ENCODE peak calls at places on chromosomes 2 and 18, in six cellular contexts. I is HCT116, G is H1, Z is ovary, B is IMR-90, O is tibial nerve. X is an unnamed sample.

GRCh38 chr2:154908312-154908711 is 209.8 kb downstream of the KCNJ3 start:
- DNase-seq in I (no peak), G (no peak), Z (no peak), B (no peak), O (no peak), X (no peak)

GRCh38 chr2:240403358-240404104 is 31.9 kb upstream of the GPC1 start:
- DNase-seq in I (no peak), G (peak; percentile 29), Z (peak; percentile 7), B (no peak), O (peak; percentile 11), X (no peak)

GRCh38 chr2:235692671-235693171 is 198.9 kb downstream of the AGAP1 start:
- DNase-seq in I (no peak), G (no peak), Z (no peak), B (no peak), O (no peak), X (no peak)

GRCh38 chr18:53458944-53459580 is 765.4 kb downstream of the MBD2 start:
- DNase-seq in I (no peak), G (peak; percentile 47), Z (peak; percentile 30), B (no peak), O (no peak), X (no peak)

GRCh38 chr2:232496508-232497373 is 9.1 kb upstream of the ECEL1 start:
- DNase-seq in I (no peak), G (no peak), Z (no peak), B (no peak), O (no peak), X (no peak)

GRCh38 chr2:38959938-38960608 is 70.4 kb downstream of the ARHGEF33 start:
- DNase-seq in I (no peak), G (peak; percentile 76), Z (peak; percentile 91), B (peak; percentile 85), O (peak; percentile 53), X (peak; percentile 54)

GRCh38 chr18:74731097-74731496 is 133.4 kb downstream of the ZNF407 start:
- DNase-seq in I (no peak), G (no peak), Z (no peak), B (peak; percentile 86), O (no peak), X (no peak)

GRCh38 chr18:26057208-26057821 is 33.1 kb downstream of the SS18 start:
- DNase-seq in I (no peak), G (no peak), Z (no peak), B (peak; percentile 65), O (no peak), X (no peak)

GRCh38 chr2:220144411-220144810 is 517.0 kb downstream of the SLC4A3 start:
- DNase-seq in I (no peak), G (no peak), Z (no peak), B (peak; percentile 83), O (no peak), X (no peak)

GRCh38 chr2:118477111-118477517 is 370.3 kb downstream of the EN1 start:
- DNase-seq in I (no peak), G (no peak), Z (no peak), B (no peak), O (no peak), X (no peak)

GRCh38 chr18:22912835-22913234 is 20.3 kb upstream of the RBBP8 start:
- DNase-seq in I (no peak), G (no peak), Z (no peak), B (peak; percentile 19), O (no peak), X (no peak)

GRCh38 chr2:134135793-134136192 is 118.1 kb upstream of the MGAT5 start:
- DNase-seq in I (no peak), G (no peak), Z (no peak), B (no peak), O (no peak), X (no peak)

GRCh38 chr2:19244460-19245363 is 113.7 kb downstream of the OSR1 start:
- DNase-seq in I (no peak), G (no peak), Z (no peak), B (peak; percentile 33), O (no peak), X (no peak)

GRCh38 chr18:79203017-79203605 is 133.9 kb downstream of the ATP9B start:
- DNase-seq in I (peak; percentile 82), G (no peak), Z (no peak), B (peak; percentile 50), O (no peak), X (no peak)

GRCh38 chr2:74008761-74009395 is 24.2 kb downstream of the TET3 start:
- DNase-seq in I (no peak), G (no peak), Z (no peak), B (no peak), O (no peak), X (no peak)

DNA sequence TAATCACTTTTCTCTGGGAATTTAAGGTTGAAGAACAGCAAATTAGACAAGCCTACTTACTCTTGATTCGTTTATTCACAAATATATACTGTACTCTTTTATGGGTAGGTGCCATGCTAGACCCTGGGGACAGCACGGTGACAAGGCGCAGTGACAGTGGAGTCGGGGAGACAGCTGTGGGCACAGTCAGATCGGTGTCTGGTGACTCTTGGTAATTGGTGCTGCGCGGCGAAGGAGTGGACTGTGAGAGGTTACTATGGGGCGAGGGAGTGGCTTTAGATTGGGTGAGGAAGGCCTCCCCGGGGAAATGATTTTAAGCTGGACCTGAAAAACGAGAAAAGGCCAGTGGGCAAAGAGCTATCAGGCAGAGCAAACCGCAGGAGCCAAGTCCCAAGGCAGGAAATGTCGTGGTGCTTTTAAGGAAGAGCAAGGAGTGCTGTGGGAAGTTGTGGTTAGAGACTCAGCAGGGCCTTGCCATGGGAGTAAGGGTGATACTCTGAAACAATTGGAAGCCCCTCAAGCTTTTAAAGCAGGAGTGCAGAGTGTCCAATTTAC is 36.3 kb upstream of the TXNDC2 start:
- DNase-seq in I (no peak), G (no peak), Z (no peak), B (no peak), O (no peak), X (no peak)
- TF ChIP-seq POLR2A in I (no peak), G (no peak), Z (no peak), B (no peak), O (no peak), X (no peak)

GRCh38 chr2:173075056-173075780 is 428 bp upstream of the MAP3K20 start:
- DNase-seq in I (no peak), G (no peak), Z (no peak), B (no peak), O (no peak), X (no peak)

GRCh38 chr2:173077506-173078177 is 2.0 kb downstream of the MAP3K20 start:
- DNase-seq in I (no peak), G (no peak), Z (no peak), B (peak; percentile 68), O (no peak), X (no peak)

GRCh38 chr2:173075781-173076556 is at the start of gene MAP3K20:
- DNase-seq in I (no peak), G (peak; percentile 77), Z (peak; percentile 88), B (peak; percentile 71), O (peak; percentile 62), X (peak; percentile 49)

GRCh38 chr2:173079141-173079540 is 3.5 kb downstream of the MAP3K20 start:
- DNase-seq in I (no peak), G (no peak), Z (no peak), B (peak; percentile 70), O (no peak), X (no peak)

GRCh38 chr2:173076557-173077345 is 1.1 kb downstream of the MAP3K20 start:
- DNase-seq in I (no peak), G (no peak), Z (peak; percentile 69), B (peak; percentile 48), O (peak; percentile 19), X (peak; percentile 9)
- TF ChIP-seq POLR2A in I (no peak), G (no peak), Z (no peak), B (no peak), O (no peak), X (no peak)

GRCh38 chr2:115484483-115484882 is 1042.0 kb downstream of the DPP10 start:
- DNase-seq in I (no peak), G (no peak), Z (no peak), B (no peak), O (no peak), X (no peak)
- TF ChIP-seq POLR2A in I (no peak), G (no peak), Z (no peak), B (no peak), O (no peak), X (no peak)

GRCh38 chr2:142745691-142746090 is 131.8 kb upstream of the KYNU start:
- DNase-seq in I (no peak), G (no peak), Z (no peak), B (no peak), O (no peak), X (no peak)

GRCh38 chr2:142741764-142742269 is 135.6 kb upstream of the KYNU start:
- DNase-seq in I (no peak), G (no peak), Z (no peak), B (peak; percentile 22), O (no peak), X (no peak)

DNA sequence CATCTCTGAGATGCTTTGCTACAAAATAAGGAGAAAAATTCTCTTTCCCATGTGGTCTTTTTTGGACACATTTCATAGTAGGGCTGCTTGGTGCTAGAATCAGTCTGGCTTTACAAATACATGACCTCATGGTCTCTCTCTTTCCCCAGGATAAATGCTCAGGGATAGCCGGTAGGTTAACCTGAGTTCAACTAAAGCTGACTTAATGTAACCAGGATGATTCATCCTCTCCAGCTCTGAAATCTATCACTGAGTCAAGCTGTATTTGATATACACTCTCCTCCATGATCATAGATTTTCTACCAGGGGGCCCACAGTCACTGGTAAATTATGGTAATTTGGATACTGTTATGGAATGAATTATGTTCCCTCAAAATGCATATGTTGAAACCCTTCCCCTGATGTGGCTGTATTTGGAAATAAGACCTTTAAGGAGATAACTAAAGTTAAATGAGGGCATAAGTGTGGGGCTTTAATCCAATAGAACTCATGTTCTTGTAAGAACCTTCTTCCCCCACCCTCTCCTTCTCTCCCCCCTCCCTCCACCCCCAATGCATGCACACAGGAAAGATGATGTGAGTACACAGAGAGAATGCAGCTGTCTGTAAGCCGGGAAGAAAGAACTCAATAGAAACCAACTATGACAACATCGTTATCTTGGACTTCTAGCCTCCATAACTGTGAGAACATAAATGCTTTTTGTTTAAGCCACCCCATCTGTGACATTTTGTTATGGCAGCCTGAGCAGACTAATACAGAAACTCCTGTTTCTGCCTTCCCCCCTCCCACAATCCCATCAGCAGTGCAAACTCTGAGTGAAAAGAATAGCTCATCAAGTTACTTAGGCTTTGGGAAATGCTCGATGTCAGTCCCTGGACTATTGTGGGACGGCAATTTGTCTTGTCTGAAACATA is 134.9 kb upstream of the KYNU start:
- DNase-seq in I (no peak), G (no peak), Z (no peak), B (peak; percentile 91), O (no peak), X (no peak)
- TF ChIP-seq POLR2A in I (no peak), G (no peak), Z (no peak), B (no peak), O (no peak), X (no peak)

DNA sequence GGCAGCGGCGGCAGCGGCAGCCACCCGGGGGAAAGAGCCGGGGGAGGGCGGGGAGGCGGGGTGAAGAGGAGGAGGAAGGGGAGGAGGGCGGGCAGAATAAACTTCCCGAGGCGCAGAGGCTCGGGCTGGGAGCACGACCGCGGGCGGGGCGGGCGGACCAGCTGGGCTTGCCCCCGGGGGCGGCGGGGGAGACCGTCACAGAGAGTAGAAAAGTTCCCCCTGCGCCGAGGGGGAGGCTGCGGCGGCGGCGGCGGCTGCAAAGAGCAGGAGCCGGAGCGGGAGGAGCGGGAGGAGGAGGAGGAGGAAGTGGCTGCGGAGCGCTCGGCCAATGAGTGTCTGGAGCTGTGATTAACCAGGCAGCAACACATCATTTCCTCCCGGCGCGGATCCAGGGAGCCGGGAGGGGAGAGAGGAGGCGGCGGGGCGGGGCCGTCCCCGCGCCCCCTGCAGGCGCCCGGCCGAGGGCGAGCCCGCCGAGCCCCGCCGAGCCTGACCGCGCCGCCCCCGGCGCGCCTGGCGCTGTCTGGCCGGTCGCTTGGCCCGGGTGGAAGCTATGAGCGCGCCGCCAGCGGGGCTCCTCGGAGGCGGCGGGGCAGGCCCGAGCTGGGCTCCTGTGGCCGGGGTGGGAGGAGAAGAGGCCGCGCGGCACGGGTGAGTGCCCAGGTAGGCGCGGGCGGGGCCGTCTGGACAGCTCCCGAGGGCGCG is at the start of gene ACVR1:
- DNase-seq in I (peak; percentile 90), G (peak; percentile 87), Z (peak; percentile 96), B (peak; percentile 98), O (peak; percentile 93), X (peak; percentile 59)
- TF ChIP-seq POLR2A in I (peak; percentile 26), G (peak; percentile 21), Z (peak; percentile 55), B (peak; percentile 40), O (peak; percentile 56), X (no peak)

X was measured in GM12891.